ENCODE peak calls at places on chromosomes 16 and 17, in four cellular contexts. One of them, this sample, is unnamed.

GRCh38 chr17:59714255-59714654 is 6.8 kb downstream of the VMP1 start:
- DNase-seq in activated CD4-positive, alpha-beta T cell treated with anti-CD3 and anti-CD28 coated beads, Interleukin-2, amount 10 ng/mL, durations not matched to agents 7 days and 5 days: no peak
- DNase-seq in NCI-H1694: no peak
- DNase-seq in progenitor cell of endocrine pancreas: no peak
- DNase-seq in this sample: no peak

GRCh38 chr17:39618252-39618913 is 8.4 kb upstream of the PPP1R1B start:
- DNase-seq in activated CD4-positive, alpha-beta T cell treated with anti-CD3 and anti-CD28 coated beads, Interleukin-2, amount 10 ng/mL, durations not matched to agents 7 days and 5 days: no peak
- DNase-seq in NCI-H1694: peak
- DNase-seq in progenitor cell of endocrine pancreas: no peak
- DNase-seq in this sample: no peak

GRCh38 chr16:85879975-85880831 is 18.8 kb upstream of the IRF8 start:
- DNase-seq in activated CD4-positive, alpha-beta T cell treated with anti-CD3 and anti-CD28 coated beads, Interleukin-2, amount 10 ng/mL, durations not matched to agents 7 days and 5 days: no peak
- DNase-seq in NCI-H1694: no peak
- DNase-seq in progenitor cell of endocrine pancreas: no peak
- DNase-seq in this sample: no peak

GRCh38 chr16:56424791-56425438 is 430 bp downstream of the AMFR start:
- DNase-seq in activated CD4-positive, alpha-beta T cell treated with anti-CD3 and anti-CD28 coated beads, Interleukin-2, amount 10 ng/mL, durations not matched to agents 7 days and 5 days: peak
- DNase-seq in NCI-H1694: no peak
- DNase-seq in progenitor cell of endocrine pancreas: peak
- DNase-seq in this sample: peak

GRCh38 chr17:354651-355556 is 2.3 kb upstream of the RPH3AL start:
- DNase-seq in activated CD4-positive, alpha-beta T cell treated with anti-CD3 and anti-CD28 coated beads, Interleukin-2, amount 10 ng/mL, durations not matched to agents 7 days and 5 days: no peak
- DNase-seq in NCI-H1694: no peak
- DNase-seq in progenitor cell of endocrine pancreas: no peak
- DNase-seq in this sample: no peak

GRCh38 chr16:47920709-47921108 is 235.1 kb downstream of the ABCC12 start:
- DNase-seq in activated CD4-positive, alpha-beta T cell treated with anti-CD3 and anti-CD28 coated beads, Interleukin-2, amount 10 ng/mL, durations not matched to agents 7 days and 5 days: no peak
- DNase-seq in NCI-H1694: no peak
- DNase-seq in progenitor cell of endocrine pancreas: no peak
- DNase-seq in this sample: no peak

GRCh38 chr17:74987909-74988711 is 678 bp downstream of the CDR2L start:
- DNase-seq in activated CD4-positive, alpha-beta T cell treated with anti-CD3 and anti-CD28 coated beads, Interleukin-2, amount 10 ng/mL, durations not matched to agents 7 days and 5 days: no peak
- DNase-seq in NCI-H1694: no peak
- DNase-seq in progenitor cell of endocrine pancreas: peak
- DNase-seq in this sample: peak

GRCh38 chr17:76271669-76272540 is 6.8 kb downstream of the UBALD2 start:
- DNase-seq in activated CD4-positive, alpha-beta T cell treated with anti-CD3 and anti-CD28 coated beads, Interleukin-2, amount 10 ng/mL, durations not matched to agents 7 days and 5 days: peak
- DNase-seq in NCI-H1694: no peak
- DNase-seq in progenitor cell of endocrine pancreas: peak
- DNase-seq in this sample: peak

GRCh38 chr16:30346286-30346685 is 8.8 kb downstream of the CD2BP2 start:
- DNase-seq in activated CD4-positive, alpha-beta T cell treated with anti-CD3 and anti-CD28 coated beads, Interleukin-2, amount 10 ng/mL, durations not matched to agents 7 days and 5 days: no peak
- DNase-seq in NCI-H1694: no peak
- DNase-seq in progenitor cell of endocrine pancreas: no peak
- DNase-seq in this sample: no peak

GRCh38 chr16:67441289-67441753 is 10.4 kb downstream of the HSD11B2 start:
- DNase-seq in activated CD4-positive, alpha-beta T cell treated with anti-CD3 and anti-CD28 coated beads, Interleukin-2, amount 10 ng/mL, durations not matched to agents 7 days and 5 days: no peak
- DNase-seq in NCI-H1694: peak
- DNase-seq in progenitor cell of endocrine pancreas: no peak
- DNase-seq in this sample: no peak

GRCh38 chr17:79849953-79850352 is 10.7 kb upstream of the CBX4 start:
- DNase-seq in activated CD4-positive, alpha-beta T cell treated with anti-CD3 and anti-CD28 coated beads, Interleukin-2, amount 10 ng/mL, durations not matched to agents 7 days and 5 days: no peak
- DNase-seq in NCI-H1694: no peak
- DNase-seq in progenitor cell of endocrine pancreas: no peak
- DNase-seq in this sample: no peak

GRCh38 chr17:55140751-55141150 is 124.0 kb upstream of the HLF start:
- DNase-seq in activated CD4-positive, alpha-beta T cell treated with anti-CD3 and anti-CD28 coated beads, Interleukin-2, amount 10 ng/mL, durations not matched to agents 7 days and 5 days: no peak
- DNase-seq in NCI-H1694: no peak
- DNase-seq in progenitor cell of endocrine pancreas: no peak
- DNase-seq in this sample: no peak

GRCh38 chr16:54487933-54488332 is 201.3 kb upstream of the IRX3 start:
- DNase-seq in activated CD4-positive, alpha-beta T cell treated with anti-CD3 and anti-CD28 coated beads, Interleukin-2, amount 10 ng/mL, durations not matched to agents 7 days and 5 days: no peak
- DNase-seq in NCI-H1694: no peak
- DNase-seq in progenitor cell of endocrine pancreas: no peak
- DNase-seq in this sample: no peak

GRCh38 chr17:59439261-59439660 is 107.8 kb downstream of the YPEL2 start:
- DNase-seq in activated CD4-positive, alpha-beta T cell treated with anti-CD3 and anti-CD28 coated beads, Interleukin-2, amount 10 ng/mL, durations not matched to agents 7 days and 5 days: no peak
- DNase-seq in NCI-H1694: no peak
- DNase-seq in progenitor cell of endocrine pancreas: no peak
- DNase-seq in this sample: peak

GRCh38 chr16:88772871-88773811 is 11.9 kb downstream of the PIEZO1 start:
- DNase-seq in activated CD4-positive, alpha-beta T cell treated with anti-CD3 and anti-CD28 coated beads, Interleukin-2, amount 10 ng/mL, durations not matched to agents 7 days and 5 days: no peak
- DNase-seq in NCI-H1694: peak
- DNase-seq in progenitor cell of endocrine pancreas: no peak
- DNase-seq in this sample: no peak

This sample was measured in activated naive CD4-positive, alpha-beta T cell treated with anti-CD3 and anti-CD28 coated beads, Interleukin-2, amount 10 ng/mL, durations not matched to agents 7 days and 5 days.